ENCODE peak calls at places on chromosomes 4 and X, in four cellular contexts. Y is NCI-H2171, A is astrocyte of the spinal cord, C is neural progenitor cell. V is an unnamed sample.
A peak's percentile ranks its signal among the peaks of the same experiment; 100 is the strongest.

GRCh38 chrX:41333744-41333993 is 293 bp upstream of the DDX3X start:
- DNase-seq in Y (peak; percentile 65), A (peak; percentile 95), C (peak; percentile 90), V (peak; percentile 90)

GRCh38 chr4:17690135-17690534 is 75.7 kb downstream of the MED28 start:
- DNase-seq in Y (no peak), A (no peak), C (no peak), V (no peak)

GRCh38 chrX:70635227-70635626 is 190.6 kb downstream of the DLG3 start:
- DNase-seq in Y (no peak), A (no peak), C (no peak), V (no peak)

GRCh38 chr4:62394751-62395150 is 1194.6 kb downstream of the ADGRL3 start:
- DNase-seq in Y (no peak), A (no peak), C (no peak), V (no peak)

GRCh38 chr4:74830928-74831327 is 36.6 kb upstream of the BTC start:
- DNase-seq in Y (no peak), A (no peak), C (no peak), V (no peak)

GRCh38 chr4:15765910-15766703 is 12.0 kb upstream of the CD38 start:
- DNase-seq in Y (no peak), A (no peak), C (no peak), V (no peak)

GRCh38 chrX:155612312-155613224 is at the start of gene TMLHE:
- DNase-seq in Y (peak; percentile 51), A (peak; percentile 57), C (peak; percentile 61), V (peak; percentile 47)

GRCh38 chr4:31261632-31262031 is 541.5 kb downstream of the PCDH7 start:
- DNase-seq in Y (no peak), A (no peak), C (no peak), V (no peak)

GRCh38 chrX:13750204-13750603 is 15.7 kb downstream of the OFD1 start:
- DNase-seq in Y (peak; percentile 1), A (peak; percentile 51), C (peak; percentile 31), V (peak; percentile 48)

GRCh38 chrX:81866873-81867272 is 665.0 kb downstream of the SH3BGRL start:
- DNase-seq in Y (no peak), A (no peak), C (no peak), V (no peak)

GRCh38 chr4:26060286-26060685 is 146.3 kb downstream of the SMIM20 start:
- DNase-seq in Y (no peak), A (no peak), C (no peak), V (peak; percentile 69)

GRCh38 chr4:139522457-139522856 is 33.6 kb downstream of the SETD7 start:
- DNase-seq in Y (peak; percentile 5), A (no peak), C (peak; percentile 36), V (no peak)

GRCh38 chr4:110510955-110511544 is 35.1 kb downstream of the ENPEP start:
- DNase-seq in Y (peak; percentile 0), A (peak; percentile 74), C (peak; percentile 68), V (peak; percentile 67)

GRCh38 chr4:187167126-187167525 is 443.5 kb upstream of the FAT1 start:
- DNase-seq in Y (no peak), A (no peak), C (no peak), V (no peak)

GRCh38 chrX:13078739-13079444 is 34.5 kb upstream of the FAM9C start:
- DNase-seq in Y (no peak), A (peak; percentile 91), C (peak; percentile 20), V (peak; percentile 81)

GRCh38 chr4:3338976-3339531 is 46.2 kb downstream of the RGS12 start:
- DNase-seq in Y (no peak), A (no peak), C (no peak), V (no peak)

GRCh38 chrX:15674514-15674898 is 9.9 kb upstream of the CLTRN start:
- DNase-seq in Y (no peak), A (no peak), C (peak; percentile 92), V (peak; percentile 96)

GRCh38 chrX:104137496-104137895 is 19.3 kb downstream of the SLC25A53 start:
- DNase-seq in Y (no peak), A (peak; percentile 4), C (no peak), V (no peak)